ENCODE peak calls at places on chromosome 4, in seven cellular contexts. X is suprapubic skin, S is tibial artery, L is HCT116, A is A549, J is left ventricle myocardium inferior, I is ovary. N is an unnamed sample. For H3K4me1, the result is how much of the 10 kb centered on the place peaks cover.

GRCh38 chr4:38177792-38178665 is 217.8 kb downstream of the PTTG2 start:
- DNase-seq in X (peak), S (peak), L (no peak), A (no peak), J (peak), I (peak), N (peak)

GRCh38 chr4:124505211-124505610 is 207.3 kb downstream of the ANKRD50 start:
- DNase-seq in X (no peak), S (no peak), L (no peak), A (no peak), J (no peak), I (no peak), N (no peak)

GRCh38 chr4:55312491-55313101 is 33.4 kb upstream of the SRD5A3 start:
- DNase-seq in X (peak), S (no peak), L (peak), A (peak), J (no peak), I (no peak), N (peak)

GRCh38 chr4:105641876-105642275 is 66.6 kb downstream of the INTS12 start:
- DNase-seq in X (no peak), S (no peak), L (no peak), A (no peak), J (no peak), I (no peak), N (no peak)

GRCh38 chr4:3514221-3514780 is 17.9 kb downstream of the LRPAP1 start:
- DNase-seq in X (no peak), S (no peak), L (no peak), A (no peak), J (no peak), I (no peak), N (no peak)

GRCh38 chr4:24226667-24227066 is 336.8 kb upstream of the PPARGC1A start:
- DNase-seq in X (no peak), S (no peak), L (no peak), A (no peak), J (no peak), I (no peak), N (no peak)

GRCh38 chr4:126364290-126364978 is 1049.7 kb downstream of the FAT4 start:
- DNase-seq in X (no peak), S (no peak), L (no peak), A (no peak), J (no peak), I (no peak), N (no peak)

GRCh38 chr4:92333056-92333455 is 29.3 kb downstream of the GRID2 start:
- DNase-seq in X (no peak), S (no peak), L (no peak), A (no peak), J (no peak), I (no peak), N (no peak)

GRCh38 chr4:119750771-119751170 is 122.2 kb upstream of the PDE5A start:
- DNase-seq in X (no peak), S (no peak), L (no peak), A (no peak), J (no peak), I (no peak), N (no peak)

GRCh38 chr4:108072300-108072699 is 82.6 kb downstream of the HADH start:
- DNase-seq in X (no peak), S (no peak), L (no peak), A (no peak), J (no peak), I (no peak), N (peak)

GRCh38 chr4:174418640-174419039 is 103.6 kb downstream of the HPGD start:
- DNase-seq in X (no peak), S (no peak), L (no peak), A (no peak), J (no peak), I (no peak), N (no peak)

GRCh38 chr4:81343536-81343935 is 128.2 kb downstream of the RASGEF1B start:
- DNase-seq in X (no peak), S (no peak), L (no peak), A (no peak), J (no peak), I (no peak), N (no peak)

GRCh38 chr4:5144384-5144783 is 93.1 kb downstream of the STK32B start:
- DNase-seq in X (no peak), S (no peak), L (no peak), A (no peak), J (no peak), I (no peak), N (no peak)

GRCh38 chr4:127781303-127782024 is 658 bp upstream of the HSPA4L start:
- DNase-seq in X (peak), S (peak), L (no peak), A (no peak), J (peak), I (peak), N (peak)

GRCh38 chr4:168336837-168337549 is 18.4 kb upstream of the DDX60 start:
- DNase-seq in X (no peak), S (no peak), L (no peak), A (no peak), J (no peak), I (no peak), N (no peak)

GRCh38 chr4:101393256-101393655 is 45.9 kb upstream of the PPP3CA start:
- DNase-seq in X (no peak), S (no peak), L (peak), A (peak), J (no peak), I (no peak), N (no peak)

GRCh38 chr4:56434599-56435000 is 815 bp downstream of the PPAT start:
- DNase-seq in X (no peak), S (no peak), L (no peak), A (no peak), J (no peak), I (no peak), N (peak)

GRCh38 chr4:184899261-184900134 is 73.7 kb upstream of the ACSL1 start:
- DNase-seq in X (no peak), S (no peak), L (no peak), A (no peak), J (peak), I (no peak), N (no peak)

DNA sequence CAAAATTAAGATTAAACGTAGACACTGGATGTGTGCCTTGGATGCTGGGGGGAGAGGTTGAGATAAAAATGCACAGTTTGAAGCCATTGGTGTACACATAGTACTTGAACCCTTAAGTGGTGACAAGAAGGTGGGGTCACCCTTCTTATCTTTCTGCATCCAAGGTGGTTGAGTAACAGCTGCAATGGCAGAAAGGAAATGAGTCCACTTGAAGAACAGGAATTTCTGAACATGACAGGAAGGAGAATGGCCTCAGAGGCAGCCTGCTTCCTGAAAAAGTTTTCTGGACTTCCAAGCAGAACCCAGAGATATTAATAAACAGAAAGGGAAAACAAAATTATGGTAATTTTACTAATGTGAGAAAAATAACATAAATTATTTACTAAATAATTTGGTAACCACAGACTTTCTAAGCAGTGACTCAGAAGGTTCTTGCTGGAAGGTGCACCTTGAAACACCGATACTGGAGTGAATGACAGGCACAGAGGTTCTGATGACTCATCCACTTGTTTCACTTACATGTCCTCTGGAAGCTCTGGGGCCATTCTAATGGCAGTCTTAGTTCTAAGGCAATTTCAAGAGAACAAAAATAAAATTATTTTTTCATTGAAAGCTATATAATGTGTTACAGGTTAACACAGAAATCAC is 120.0 kb upstream of the HS3ST1 start:
- DNase-seq in X (no peak), S (no peak), L (peak), A (peak), J (no peak), I (no peak), N (no peak)
- H3K4me3 ChIP-seq in X (no peak), S (no peak), L (no peak), A (no peak), J (no peak), I (no peak), N (no peak)

DNA sequence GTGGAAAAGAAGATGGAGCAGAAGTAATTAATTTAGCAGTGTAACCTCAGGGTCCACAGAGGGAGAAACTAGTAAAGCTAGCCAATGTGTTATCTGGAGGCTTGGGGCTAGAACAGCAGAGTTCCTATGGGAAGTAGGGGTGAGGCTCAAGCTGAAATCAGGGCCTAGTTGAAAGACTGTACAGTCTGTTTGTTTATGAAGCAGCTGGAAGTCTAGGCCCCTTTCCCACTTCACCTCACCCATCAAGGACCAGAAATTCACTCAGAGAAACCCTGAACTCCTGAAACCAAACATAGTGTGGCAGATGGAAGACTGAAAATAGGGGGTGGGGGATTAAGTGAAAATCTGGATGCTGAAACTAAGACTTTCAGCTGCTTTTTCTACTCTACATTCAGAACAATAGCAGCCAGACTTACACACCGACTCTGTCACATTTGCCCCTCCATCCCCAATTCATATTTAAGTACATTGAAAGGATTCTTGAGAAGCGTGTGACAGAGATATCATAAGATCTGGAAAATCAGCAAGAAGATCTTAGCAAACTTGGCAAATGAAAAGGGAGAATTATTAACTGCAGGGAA is 32.6 kb upstream of the FAM241A start:
- DNase-seq in X (no peak), S (no peak), L (no peak), A (peak), J (no peak), I (no peak), N (no peak)
- H3K4me1 ChIP-seq in X (under half), S (under half), L (under half), A (under half), J (under half), I (under half), N (under half)

GRCh38 chr4:143382539-143382938 is 45.9 kb downstream of the GAB1 start:
- DNase-seq in X (no peak), S (no peak), L (no peak), A (no peak), J (no peak), I (no peak), N (no peak)
- H3K4me3 ChIP-seq in X (peak), S (no peak), L (no peak), A (no peak), J (peak), I (no peak), N (no peak)

GRCh38 chr4:77154074-77154473 is 2.9 kb upstream of the CCNG2 start:
- DNase-seq in X (no peak), S (no peak), L (no peak), A (no peak), J (no peak), I (no peak), N (no peak)

GRCh38 chr4:77154761-77155499 is 2.1 kb upstream of the CCNG2 start:
- DNase-seq in X (no peak), S (no peak), L (no peak), A (no peak), J (no peak), I (no peak), N (no peak)

GRCh38 chr4:77151246-77151645 is 5.8 kb upstream of the CCNG2 start:
- DNase-seq in X (no peak), S (no peak), L (no peak), A (no peak), J (no peak), I (no peak), N (no peak)

GRCh38 chr4:77153016-77153415 is 4.0 kb upstream of the CCNG2 start:
- DNase-seq in X (no peak), S (no peak), L (no peak), A (no peak), J (no peak), I (no peak), N (no peak)

GRCh38 chr4:77152421-77152820 is 4.6 kb upstream of the CCNG2 start:
- DNase-seq in X (no peak), S (no peak), L (no peak), A (no peak), J (no peak), I (no peak), N (no peak)
- H3K4me1 ChIP-seq in X (under half), S (under half), L (under half), A (under half), J (under half), I (under half), N (under half)

GRCh38 chr4:75089206-75089605 is 156.3 kb downstream of the PARM1 start:
- DNase-seq in X (no peak), S (no peak), L (no peak), A (no peak), J (no peak), I (no peak), N (no peak)

GRCh38 chr4:75081561-75081960 is 148.6 kb downstream of the PARM1 start:
- DNase-seq in X (no peak), S (no peak), L (no peak), A (no peak), J (no peak), I (no peak), N (no peak)

GRCh38 chr4:75087865-75088264 is 154.9 kb downstream of the PARM1 start:
- DNase-seq in X (no peak), S (no peak), L (no peak), A (no peak), J (no peak), I (no peak), N (no peak)

GRCh38 chr4:75087416-75087815 is 154.5 kb downstream of the PARM1 start:
- DNase-seq in X (no peak), S (no peak), L (no peak), A (no peak), J (no peak), I (no peak), N (no peak)
- H3K4me3 ChIP-seq in X (no peak), S (no peak), L (no peak), A (no peak), J (no peak), I (no peak), N (no peak)

GRCh38 chr4:173195708-173196107 is 27.1 kb downstream of the GALNT7 start:
- DNase-seq in X (no peak), S (no peak), L (no peak), A (no peak), J (no peak), I (no peak), N (no peak)
- H3K4me1 ChIP-seq in X (under half), S (under half), L (under half), A (under half), J (under half), I (under half), N (under half)

DNA sequence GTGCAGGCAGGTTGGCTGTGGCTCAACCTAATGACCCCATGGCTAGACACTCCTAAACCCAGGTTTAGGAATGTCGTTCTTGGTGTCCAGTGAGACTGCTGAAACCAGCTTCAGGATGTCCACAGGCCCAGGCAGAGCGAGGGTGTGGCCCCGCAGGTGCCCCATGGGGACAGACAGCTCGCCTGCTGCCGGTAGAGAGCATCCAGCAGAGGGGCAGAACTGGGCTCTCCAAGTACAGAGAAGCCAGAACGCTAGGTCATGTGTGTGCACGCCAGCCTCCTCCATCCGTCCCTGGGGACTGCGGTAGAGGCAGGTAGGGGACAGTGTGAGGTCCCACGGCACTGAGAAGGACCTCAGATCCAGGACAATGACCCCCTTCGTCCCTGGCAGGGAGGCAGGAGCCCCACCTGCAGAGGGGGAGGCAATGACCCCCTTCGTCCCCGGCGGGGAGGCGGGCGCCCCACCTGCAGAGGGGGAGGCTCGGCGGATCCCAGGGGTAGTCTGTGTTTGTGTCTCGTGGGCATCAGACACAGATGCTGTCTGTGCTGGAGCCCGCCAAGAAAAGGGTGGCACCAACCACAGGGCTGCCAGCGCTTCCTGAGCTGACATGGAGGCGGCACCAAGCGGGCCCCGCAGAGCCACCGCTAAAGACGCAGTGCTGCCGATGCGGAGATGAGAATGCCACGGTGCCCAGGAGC is 118.4 kb downstream of the FAM53A start:
- DNase-seq in X (no peak), S (no peak), L (no peak), A (no peak), J (no peak), I (no peak), N (peak)
- H3K4me3 ChIP-seq in X (no peak), S (no peak), L (no peak), A (no peak), J (no peak), I (no peak), N (no peak)

GRCh38 chr4:110091426-110091825 is 107.0 kb downstream of the ELOVL6 start:
- DNase-seq in X (no peak), S (no peak), L (peak), A (peak), J (no peak), I (no peak), N (no peak)
- H3K4me1 ChIP-seq in X (under half), S (under half), L (half or more), A (under half), J (under half), I (under half), N (under half)

N was measured in CD4-positive, alpha-beta memory T cell.